ENCODE peak calls at places on chromosomes 11 and 22, in five cellular contexts. O is AG04449, C is SK-N-DZ, R is NCI-H1105, X is kidney epithelial cell. F is an unnamed sample.

GRCh38 chr11:44579172-44579804 is 13.8 kb downstream of the CD82 start:
- DNase-seq in X (no peak), O (no peak), R (no peak), C (no peak), F (no peak)

GRCh38 chr22:24460418-24461089 is 33.2 kb downstream of the ADORA2A start:
- DNase-seq in C (no peak), R (no peak), X (no peak), O (no peak), F (no peak)

GRCh38 chr22:45129703-45130524 is 33.8 kb upstream of the NUP50 start:
- DNase-seq in O (no peak), C (no peak), X (no peak), R (no peak), F (no peak)

GRCh38 chr11:76620471-76620870 is 50.1 kb downstream of the LRRC32 start:
- DNase-seq in C (no peak), R (no peak), O (peak; percentile 81), X (no peak), F (no peak)

GRCh38 chr11:103295704-103296103 is 186.5 kb downstream of the DYNC2H1 start:
- DNase-seq in C (no peak), X (no peak), R (no peak), O (no peak), F (no peak)

GRCh38 chr11:3046190-3046589 is 11.0 kb downstream of the CARS1 start:
- DNase-seq in R (no peak), O (no peak), C (no peak), X (no peak), F (no peak)

GRCh38 chr22:50139843-50140415 is 30.6 kb upstream of the PANX2 start:
- DNase-seq in R (peak; percentile 80), O (no peak), X (no peak), C (no peak), F (no peak)

GRCh38 chr11:65557280-65558001 is 718 bp downstream of the LTBP3 start:
- DNase-seq in O (no peak), X (no peak), R (no peak), C (no peak), F (no peak)

GRCh38 chr11:117731689-117732290 is 65.2 kb downstream of the DSCAML1 start:
- DNase-seq in O (no peak), R (no peak), X (no peak), C (no peak), F (no peak)